ENCODE peak calls at places on chromosomes 6 and 20, in five cellular contexts. L is sigmoid colon, D is tibial nerve, H is heart left ventricle, Z is HCT116. E is an unnamed sample.

GRCh38 chr20:35117148-35117547 is 24.5 kb upstream of the TRPC4AP start:
- DNase-seq in L (no peak), D (no peak), H (no peak), Z (no peak), E (no peak)

GRCh38 chr6:41677430-41678045 is 39.3 kb downstream of the MDFI start:
- DNase-seq in L (no peak), Z (no peak), D (no peak), H (no peak), E (no peak)

GRCh38 chr20:41935259-41935791 is 317.1 kb upstream of the CHD6 start:
- DNase-seq in D (no peak), H (no peak), L (no peak), Z (no peak), E (no peak)

GRCh38 chr20:8212286-8212685 is 80.2 kb downstream of the PLCB1 start:
- DNase-seq in D (no peak), L (no peak), H (no peak), Z (no peak), E (no peak)

GRCh38 chr6:16432075-16433032 is 194.0 kb downstream of the GMPR start:
- DNase-seq in Z (no peak), H (peak; percentile 22), L (no peak), D (no peak), E (peak; percentile 40)

GRCh38 chr20:34049897-34050695 is 56.4 kb downstream of the RALY start:
- DNase-seq in Z (no peak), L (no peak), D (no peak), H (no peak), E (no peak)

GRCh38 chr6:170128811-170129681 is 161.8 kb downstream of the DLL1 start:
- DNase-seq in H (no peak), D (no peak), L (peak; percentile 49), Z (no peak), E (peak; percentile 10)

GRCh38 chr6:90370493-90370959 is 73.9 kb upstream of the BACH2 start:
- DNase-seq in L (no peak), D (no peak), Z (no peak), H (no peak), E (no peak)

GRCh38 chr6:166619912-166620311 is 7.1 kb downstream of the RPS6KA2 start:
- DNase-seq in L (no peak), Z (no peak), D (no peak), H (no peak), E (peak; percentile 69)

GRCh38 chr6:148760568-148761531 is 14.0 kb downstream of the UST start:
- DNase-seq in D (peak; percentile 68), L (peak; percentile 93), Z (no peak), H (peak; percentile 29), E (peak; percentile 80)

GRCh38 chr20:16459019-16459700 is 114.1 kb downstream of the KIF16B start:
- DNase-seq in D (no peak), Z (no peak), L (peak; percentile 66), H (peak; percentile 35), E (peak; percentile 25)

GRCh38 chr6:68718379-68719073 is 83.4 kb downstream of the ADGRB3 start:
- DNase-seq in L (no peak), D (no peak), Z (no peak), H (no peak), E (no peak)

GRCh38 chr20:48015136-48015925 is 230.1 kb upstream of the SULF2 start:
- DNase-seq in D (no peak), H (no peak), Z (no peak), L (no peak), E (no peak)

GRCh38 chr20:2658414-2659354 is 5.3 kb downstream of the IDH3B start:
- DNase-seq in L (no peak), D (no peak), H (no peak), Z (no peak), E (no peak)

GRCh38 chr6:129785081-129785755 is 75.2 kb upstream of the ARHGAP18 start:
- DNase-seq in Z (no peak), L (no peak), H (no peak), D (no peak), E (no peak)

GRCh38 chr6:108417027-108417426 is 122.2 kb downstream of the AFG1L start:
- DNase-seq in L (no peak), Z (no peak), H (no peak), D (no peak), E (no peak)

GRCh38 chr20:5080384-5080877 is 39.3 kb downstream of the PCNA start:
- DNase-seq in D (peak; percentile 62), H (peak; percentile 21), L (peak; percentile 80), Z (no peak), E (no peak)

GRCh38 chr20:36613974-36614373 is 8.4 kb downstream of the RAB5IF start:
- DNase-seq in H (no peak), L (no peak), Z (no peak), D (no peak), E (no peak)

GRCh38 chr6:187252-187840 is 104.9 kb upstream of the DUSP22 start:
- DNase-seq in Z (no peak), D (no peak), H (no peak), L (no peak), E (no peak)

GRCh38 chr20:15899972-15900371 is 673.3 kb downstream of the KIF16B start:
- DNase-seq in Z (no peak), D (no peak), L (no peak), H (no peak), E (no peak)

GRCh38 chr6:170347091-170347490 is 40.5 kb downstream of the FAM120B start:
- DNase-seq in L (no peak), D (no peak), Z (no peak), H (no peak), E (no peak)

GRCh38 chr6:169008641-169009040 is 245.0 kb downstream of the THBS2 start:
- DNase-seq in Z (no peak), D (no peak), L (no peak), H (no peak), E (no peak)

GRCh38 chr6:11491998-11492397 is 45.6 kb upstream of the TMEM170B start:
- DNase-seq in L (no peak), H (no peak), Z (no peak), D (no peak), E (no peak)

GRCh38 chr6:160792711-160793110 is 90.7 kb downstream of the PLG start:
- DNase-seq in H (no peak), D (no peak), Z (no peak), L (no peak), E (no peak)

GRCh38 chr20:1010659-1011058 is 8.5 kb upstream of the RSPO4 start:
- DNase-seq in L (no peak), H (no peak), Z (no peak), D (no peak), E (no peak)

GRCh38 chr6:14762077-14762476 is 483.8 kb upstream of the JARID2 start:
- DNase-seq in H (no peak), Z (no peak), D (no peak), L (no peak), E (no peak)
- TF ChIP-seq POLR2A in H (no peak), Z (no peak), D (no peak), L (no peak), E (no peak)

GRCh38 chr6:47203968-47204611 is 105.6 kb downstream of the TNFRSF21 start:
- DNase-seq in H (no peak), L (no peak), D (no peak), Z (no peak), E (no peak)
- H3K4me3 ChIP-seq in H (no peak overlapping the region), L (no peak overlapping the region), D (no peak overlapping the region), Z (no peak overlapping the region), E (no peak overlapping the region)

GRCh38 chr6:94124333-94124732 is 705.0 kb upstream of the EPHA7 start:
- DNase-seq in D (no peak), L (no peak), Z (no peak), H (no peak), E (no peak)

GRCh38 chr6:94121094-94121493 is 701.7 kb upstream of the EPHA7 start:
- DNase-seq in H (no peak), L (no peak), D (no peak), Z (no peak), E (no peak)
- H3K36me3 ChIP-seq in H (no peaks in the 10 kb centered on the region), L (no peaks in the 10 kb centered on the region), D (no peaks in the 10 kb centered on the region), Z (no peaks in the 10 kb centered on the region), E (no peaks in the 10 kb centered on the region)

GRCh38 chr20:12203399-12203798 is 285.7 kb downstream of the BTBD3 start:
- DNase-seq in L (no peak), Z (no peak), D (no peak), H (no peak), E (no peak)

GRCh38 chr20:12210591-12210990 is 292.9 kb downstream of the BTBD3 start:
- DNase-seq in D (no peak), H (no peak), L (no peak), Z (no peak), E (no peak)

GRCh38 chr20:12203981-12204380 is 286.3 kb downstream of the BTBD3 start:
- DNase-seq in H (no peak), Z (no peak), L (no peak), D (no peak), E (no peak)

GRCh38 chr20:12207875-12208274 is 290.2 kb downstream of the BTBD3 start:
- DNase-seq in D (no peak), L (no peak), Z (peak; percentile 0), H (no peak), E (no peak)
- TF ChIP-seq POLR2A in D (no peak), L (no peak), Z (no peak), H (no peak), E (no peak)

GRCh38 chr6:32127409-32127716 is 683 bp downstream of the ATF6B start:
- DNase-seq in H (no peak), D (no peak), Z (no peak), L (no peak), E (no peak)

GRCh38 chr6:32129297-32130088 is 595 bp downstream of the FKBPL start:
- DNase-seq in D (peak; percentile 67), L (peak; percentile 67), Z (no peak), H (no peak), E (no peak)

GRCh38 chr6:32128751-32129296 is 778 bp upstream of the ATF6B start:
- DNase-seq in L (no peak), H (no peak), Z (no peak), D (no peak), E (no peak)

GRCh38 chr6:32127717-32128592 is at the start of gene ATF6B:
- DNase-seq in Z (peak; percentile 98), L (peak; percentile 100), H (peak; percentile 99), D (peak; percentile 97), E (peak; percentile 96)

GRCh38 chr6:32126880-32127279 is 1.2 kb downstream of the ATF6B start:
- DNase-seq in D (no peak), H (no peak), L (no peak), Z (no peak), E (no peak)
- H3K4me3 ChIP-seq in D (peak overlapping the region; percentile 83), H (peak overlapping the region; percentile 98), L (no peak overlapping the region), Z (peak overlapping the region; percentile 100), E (peak overlapping the region; percentile 97)

GRCh38 chr6:20438462-20439070 is 36.9 kb downstream of the E2F3 start:
- DNase-seq in H (no peak), D (no peak), L (no peak), Z (no peak), E (no peak)
- H3K36me3 ChIP-seq in H (no peaks in the 10 kb centered on the region), D (no peaks in the 10 kb centered on the region), L (no peaks in the 10 kb centered on the region), Z (no peaks in the 10 kb centered on the region), E (no peaks in the 10 kb centered on the region)

E was measured in uterus.